ENCODE peak calls at places on chromosomes 5 and 9, in seven cellular contexts. F is NCI-H774; A is GM19239; O is kidney; E is stimulated activated naive CD8-positive, alpha-beta T cell treated with anti-CD3 and anti-CD28 coated beads, Interleukin-15, amount 100 ng/mL, for 72 hours; B is body of pancreas; N is left colon. Q is an unnamed sample.

GRCh38 chr9:129737479-129738269 is 15.2 kb downstream of the PTGES start:
- DNase-seq in B (peak; percentile 86), E (peak; percentile 87), O (peak; percentile 92), A (peak; percentile 87), N (peak; percentile 90), F (peak; percentile 80), Q (peak; percentile 87)

GRCh38 chr5:126138475-126139005 is 284.7 kb upstream of the GRAMD2B start:
- DNase-seq in O (no peak), E (no peak), N (no peak), A (no peak), B (no peak), F (no peak), Q (no peak)

GRCh38 chr5:142245776-142246175 is 79.0 kb downstream of the SPRY4 start:
- DNase-seq in N (no peak), E (no peak), B (no peak), F (no peak), A (no peak), O (no peak), Q (no peak)

GRCh38 chr9:98442114-98442513 is 186.7 kb upstream of the TBC1D2 start:
- DNase-seq in A (no peak), F (no peak), N (no peak), E (no peak), O (no peak), B (no peak), Q (no peak)

GRCh38 chr5:16593013-16593412 is 23.8 kb downstream of the RETREG1 start:
- DNase-seq in O (no peak), N (no peak), A (no peak), B (no peak), E (no peak), F (peak; percentile 44), Q (no peak)

GRCh38 chr5:146645382-146645781 is 129.4 kb upstream of the GPR151 start:
- DNase-seq in F (no peak), A (no peak), N (no peak), E (no peak), B (no peak), O (no peak), Q (no peak)

GRCh38 chr9:128575469-128575868 is 23.1 kb downstream of the SPTAN1 start:
- DNase-seq in N (peak; percentile 34), B (no peak), E (no peak), O (no peak), F (no peak), A (no peak), Q (no peak)

GRCh38 chr5:107486489-107486888 is 184.2 kb downstream of the EFNA5 start:
- DNase-seq in N (no peak), O (no peak), A (no peak), E (peak; percentile 49), F (no peak), B (no peak), Q (no peak)

GRCh38 chr9:94445846-94446245 is 109.0 kb upstream of the PCAT7 start:
- DNase-seq in O (no peak), E (no peak), B (no peak), A (no peak), N (no peak), F (no peak), Q (no peak)